ENCODE peak calls at places on chromosomes 3 and 15, in ten cellular contexts. R is heart left ventricle; C is cardiac septum; I is T1000; Y is AG08396; N is SK-N-MC; Q is stimulated activated CD4-positive, alpha-beta T cell treated with anti-CD3 and anti-CD28 coated beads, TNF-alpha, amount 100 ng/mL, for 48 hours; L is GM03348; H is stimulated activated naive B cell treated with anti-CD40 and anti-IgM and Interleukin-4, amounts not matched to agents 10 μg/mL and 1 μg/mL and 100 μg/mL, for 72 hours; A is GM04503. T is an unnamed sample.

GRCh38 chr15:93308026-93308670 is 219.1 kb upstream of the RGMA start:
- DNase-seq in Q (no peak), L (no peak), A (no peak), H (no peak), I (no peak), C (no peak), N (no peak), Y (no peak), R (no peak), T (no peak)

GRCh38 chr3:14862303-14862660 is 43.5 kb downstream of the FGD5 start:
- DNase-seq in I (no peak), R (no peak), Q (no peak), H (no peak), Y (no peak), L (no peak), N (no peak), C (no peak), A (no peak), T (no peak)

GRCh38 chr3:138329984-138330293 is 288 bp upstream of the NME9 start:
- DNase-seq in A (no peak), Y (no peak), C (no peak), L (no peak), H (no peak), I (no peak), N (no peak), Q (no peak), R (no peak), T (no peak)

GRCh38 chr3:105353485-105354161 is 13.1 kb upstream of the ALCAM start:
- DNase-seq in L (no peak), R (peak; percentile 52), A (no peak), Q (no peak), H (peak; percentile 5), C (no peak), I (no peak), Y (no peak), N (no peak), T (no peak)

GRCh38 chr3:142056656-142057330 is 92.6 kb downstream of the TFDP2 start:
- DNase-seq in I (no peak), Q (no peak), A (no peak), N (no peak), H (no peak), C (no peak), R (no peak), L (peak; percentile 9), Y (no peak), T (no peak)

GRCh38 chr3:143428351-143428750 is 308.8 kb downstream of the CHST2 start:
- DNase-seq in A (no peak), C (no peak), Y (no peak), N (no peak), R (no peak), I (no peak), L (no peak), H (no peak), Q (no peak), T (no peak)

GRCh38 chr15:92021765-92022164 is 168.3 kb downstream of the SLCO3A1 start:
- DNase-seq in H (no peak), R (no peak), C (no peak), I (no peak), Q (no peak), N (no peak), L (no peak), Y (no peak), A (no peak), T (no peak)

GRCh38 chr15:67998599-67999122 is 55.5 kb upstream of the PIAS1 start:
- DNase-seq in H (no peak), L (peak; percentile 63), A (peak; percentile 19), I (peak; percentile 8), C (no peak), Y (no peak), R (no peak), N (peak; percentile 66), Q (no peak), T (no peak)

GRCh38 chr3:61612211-61612995 is 51.0 kb downstream of the PTPRG start:
- DNase-seq in A (no peak), Y (peak; percentile 42), I (no peak), H (no peak), Q (no peak), C (no peak), N (no peak), L (peak; percentile 20), R (no peak), T (no peak)

GRCh38 chr3:126104028-126104635 is 20.2 kb upstream of the SLC41A3 start:
- DNase-seq in H (no peak), N (no peak), Y (peak; percentile 4), R (peak; percentile 54), A (no peak), L (peak; percentile 3), Q (no peak), I (no peak), C (peak; percentile 58), T (no peak)

GRCh38 chr3:16338999-16339398 is 74.0 kb downstream of the OXNAD1 start:
- DNase-seq in C (no peak), R (no peak), L (peak; percentile 88), N (no peak), I (peak; percentile 46), A (peak; percentile 98), H (no peak), Q (no peak), Y (peak; percentile 88), T (no peak)

GRCh38 chr3:11282250-11283125 is 10.3 kb downstream of the ATG7 start:
- DNase-seq in Y (peak; percentile 21), R (no peak), A (no peak), H (no peak), N (no peak), C (no peak), I (no peak), L (no peak), Q (no peak), T (peak; percentile 19)

GRCh38 chr3:29514170-29514569 is 233.3 kb downstream of the RBMS3 start:
- DNase-seq in Y (no peak), L (peak; percentile 17), R (no peak), H (no peak), A (no peak), Q (no peak), C (no peak), N (no peak), I (no peak), T (no peak)

GRCh38 chr3:52891615-52892081 is 5.7 kb downstream of the STIMATE start:
- DNase-seq in A (peak; percentile 80), Y (peak; percentile 52), Q (no peak), N (no peak), R (no peak), C (no peak), H (no peak), I (no peak), L (peak; percentile 88), T (no peak)

GRCh38 chr3:149421764-149422163 is 44.3 kb upstream of the TM4SF1 start:
- DNase-seq in R (no peak), H (no peak), I (no peak), Q (no peak), A (no peak), N (no peak), C (no peak), L (no peak), Y (no peak), T (no peak)

GRCh38 chr3:105844713-105845112 is 24.1 kb downstream of the CBLB start:
- DNase-seq in N (no peak), Q (no peak), H (no peak), I (no peak), L (no peak), A (no peak), R (no peak), C (no peak), Y (no peak), T (no peak)

GRCh38 chr3:9915252-9916141 is 1.4 kb upstream of the IL17RC start:
- DNase-seq in R (peak; percentile 86), Y (peak; percentile 67), A (no peak), L (peak; percentile 80), I (no peak), Q (no peak), H (no peak), C (peak; percentile 91), N (no peak), T (peak; percentile 50)

GRCh38 chr3:55765906-55766701 is 279.0 kb upstream of the WNT5A start:
- DNase-seq in C (no peak), H (no peak), N (no peak), Q (no peak), A (no peak), R (no peak), I (no peak), L (no peak), Y (no peak), T (no peak)

GRCh38 chr3:41138601-41139000 is 60.7 kb upstream of the CTNNB1 start:
- DNase-seq in R (no peak), Y (no peak), N (no peak), Q (no peak), L (no peak), A (no peak), C (no peak), I (no peak), H (no peak), T (no peak)

GRCh38 chr3:182979719-182980191 is 583 bp downstream of the DCUN1D1 start:
- DNase-seq in A (no peak), C (no peak), Y (peak; percentile 36), R (no peak), N (no peak), Q (no peak), H (no peak), L (peak; percentile 54), I (no peak), T (peak; percentile 11)

GRCh38 chr15:25863067-25863967 is at the start of gene ATP10A:
- DNase-seq in I (no peak), Y (peak; percentile 79), R (peak; percentile 73), C (no peak), L (peak; percentile 82), H (no peak), Q (no peak), N (no peak), A (no peak), T (no peak)

T was measured in tibial nerve.